ENCODE peak calls at places on chromosomes 12 and 14, in ten cellular contexts. O, A, C, U, M, I, H, E, G and P are unnamed samples.

GRCh38 chr12:82089369-82090121 is 268.6 kb downstream of the CCDC59 start:
- DNase-seq in O (no peak), A (no peak), C (no peak), U (no peak), M (no peak), I (no peak), H (no peak), E (no peak), G (no peak), P (no peak)

GRCh38 chr12:3728686-3729085 is 24.2 kb downstream of the CRACR2A start:
- DNase-seq in O (no peak), A (no peak), C (no peak), U (no peak), M (no peak), I (no peak), H (no peak), E (no peak), G (no peak), P (no peak)

GRCh38 chr14:106556665-106557289 is 1030.4 kb downstream of the TMEM121 start:
- DNase-seq in O (peak; percentile 21), A (no peak), C (peak; percentile 34), U (peak; percentile 87), M (no peak), I (no peak), H (peak; percentile 39), E (no peak), G (peak; percentile 77), P (peak; percentile 76)

GRCh38 chr12:67355428-67356385 is 86.5 kb downstream of the CAND1 start:
- DNase-seq in O (peak; percentile 18), A (peak; percentile 41), C (peak; percentile 39), U (peak; percentile 19), M (peak; percentile 77), I (no peak), H (no peak), E (peak; percentile 57), G (no peak), P (peak; percentile 23)

GRCh38 chr14:95875831-95876768 is 532 bp upstream of the TUNAR start:
- DNase-seq in O (peak; percentile 52), A (peak; percentile 22), C (peak; percentile 49), U (peak; percentile 26), M (peak; percentile 55), I (no peak), H (no peak), E (no peak), G (no peak), P (peak; percentile 67)

GRCh38 chr12:109544955-109545531 is 28.3 kb downstream of the MMAB start:
- DNase-seq in O (no peak), A (peak; percentile 61), C (no peak), U (no peak), M (no peak), I (no peak), H (no peak), E (peak; percentile 12), G (no peak), P (no peak)

GRCh38 chr14:101109981-101110728 is 206.6 kb upstream of the RTL1 start:
- DNase-seq in O (no peak), A (no peak), C (no peak), U (peak; percentile 5), M (no peak), I (peak; percentile 34), H (no peak), E (no peak), G (no peak), P (no peak)

GRCh38 chr14:57583396-57583795 is 89.7 kb upstream of the CCDC198 start:
- DNase-seq in O (no peak), A (no peak), C (no peak), U (no peak), M (no peak), I (no peak), H (no peak), E (no peak), G (no peak), P (no peak)

GRCh38 chr14:33307691-33308369 is 369.2 kb downstream of the NPAS3 start:
- DNase-seq in O (no peak), A (peak; percentile 79), C (peak; percentile 21), U (peak; percentile 17), M (no peak), I (no peak), H (no peak), E (peak; percentile 92), G (no peak), P (no peak)

GRCh38 chr14:93115920-93116675 is at the start of gene ITPK1:
- DNase-seq in O (peak; percentile 90), A (peak; percentile 90), C (peak; percentile 79), U (peak; percentile 56), M (peak; percentile 88), I (no peak), H (peak; percentile 42), E (no peak), G (peak; percentile 42), P (peak; percentile 65)

GRCh38 chr12:67077617-67078016 is 191.5 kb upstream of the CAND1 start:
- DNase-seq in O (no peak), A (no peak), C (no peak), U (no peak), M (no peak), I (no peak), H (no peak), E (peak; percentile 89), G (no peak), P (no peak)

GRCh38 chr12:97886548-97887176 is 424.1 kb downstream of the RMST start:
- DNase-seq in O (no peak), A (no peak), C (no peak), U (no peak), M (no peak), I (no peak), H (no peak), E (no peak), G (no peak), P (no peak)

GRCh38 chr12:96810057-96810456 is 97.0 kb upstream of the NEDD1 start:
- DNase-seq in O (no peak), A (no peak), C (no peak), U (no peak), M (no peak), I (no peak), H (no peak), E (peak; percentile 6), G (no peak), P (no peak)

GRCh38 chr12:6342140-6342889 is 439 bp upstream of the TNFRSF1A start:
- DNase-seq in O (no peak), A (no peak), C (no peak), U (no peak), M (no peak), I (no peak), H (no peak), E (no peak), G (no peak), P (no peak)

GRCh38 chr14:68977137-68977740 is 1.9 kb downstream of the ACTN1 start:
- DNase-seq in O (no peak), A (no peak), C (no peak), U (no peak), M (peak; percentile 61), I (no peak), H (no peak), E (no peak), G (no peak), P (peak; percentile 6)

GRCh38 chr14:54737132-54737711 is 165.4 kb downstream of the GCH1 start:
- DNase-seq in O (no peak), A (peak; percentile 51), C (no peak), U (no peak), M (no peak), I (no peak), H (no peak), E (peak; percentile 91), G (no peak), P (no peak)

GRCh38 chr12:106527356-106527755 is 55.4 kb upstream of the RFX4 start:
- DNase-seq in O (no peak), A (no peak), C (no peak), U (no peak), M (no peak), I (no peak), H (no peak), E (peak; percentile 12), G (no peak), P (peak; percentile 3)

GRCh38 chr12:109302358-109302757 is 6.7 kb downstream of the FOXN4 start:
- DNase-seq in O (no peak), A (no peak), C (no peak), U (no peak), M (no peak), I (no peak), H (no peak), E (no peak), G (no peak), P (no peak)

GRCh38 chr14:69571879-69572633 is 2.6 kb downstream of the CCDC177 start:
- DNase-seq in O (peak; percentile 45), A (peak; percentile 52), C (peak; percentile 68), U (peak; percentile 52), M (peak; percentile 72), I (no peak), H (no peak), E (no peak), G (no peak), P (peak; percentile 60)

GRCh38 chr12:67519824-67520433 is 128.6 kb upstream of the DYRK2 start:
- DNase-seq in O (no peak), A (no peak), C (no peak), U (no peak), M (no peak), I (no peak), H (no peak), E (no peak), G (no peak), P (no peak)